ENCODE peak calls at places on chromosomes 7 and 10, in seven cellular contexts. B is suprapubic skin, H is heart right ventricle, Q is fibroblast of lung, U is brain microvascular endothelial cell, C is body of pancreas, T is coronary artery. M is an unnamed sample.

GRCh38 chr7:36942062-36942461 is 217.8 kb upstream of the AOAH start:
- DNase-seq in T (no peak), B (no peak), H (no peak), Q (no peak), U (no peak), C (no peak), M (no peak)

GRCh38 chr10:34320265-34320664 is 494.8 kb downstream of the PARD3 start:
- DNase-seq in Q (no peak), U (no peak), T (no peak), H (no peak), C (no peak), B (no peak), M (no peak)

GRCh38 chr10:118373786-118374185 is 31.7 kb upstream of the FAM204A start:
- DNase-seq in Q (peak; percentile 91), H (no peak), U (peak; percentile 78), C (no peak), T (no peak), B (no peak), M (peak; percentile 42)

GRCh38 chr7:26413007-26413691 is 121.5 kb downstream of the SNX10 start:
- DNase-seq in U (no peak), H (no peak), Q (no peak), T (no peak), B (no peak), C (no peak), M (no peak)

GRCh38 chr7:24718977-24719491 is 38.2 kb downstream of the GSDME start:
- DNase-seq in C (no peak), Q (no peak), U (no peak), B (no peak), T (no peak), H (no peak), M (no peak)

GRCh38 chr10:34010891-34011290 is 676.4 kb upstream of the NRP1 start:
- DNase-seq in B (no peak), Q (peak; percentile 77), C (no peak), U (peak; percentile 62), H (no peak), T (no peak), M (peak; percentile 3)

GRCh38 chr10:43128958-43129706 is 9.1 kb upstream of the CSGALNACT2 start:
- DNase-seq in T (no peak), U (peak; percentile 92), B (no peak), H (no peak), Q (peak; percentile 98), C (peak; percentile 64), M (peak; percentile 95)

GRCh38 chr10:53403688-53404087 is 631.1 kb upstream of the MBL2 start:
- DNase-seq in Q (peak; percentile 6), H (peak; percentile 76), C (peak; percentile 78), U (peak; percentile 42), B (no peak), T (no peak), M (no peak)

GRCh38 chr10:98433881-98434732 is 12.6 kb downstream of the HPS1 start:
- DNase-seq in Q (peak; percentile 81), C (no peak), H (no peak), T (no peak), B (no peak), U (peak; percentile 53), M (no peak)

GRCh38 chr7:42750142-42750541 is 161.7 kb downstream of the C7orf25 start:
- DNase-seq in U (no peak), C (no peak), B (no peak), Q (no peak), T (no peak), H (no peak), M (no peak)

GRCh38 chr10:72316386-72316700 is 38.4 kb downstream of the DNAJB12 start:
- DNase-seq in H (no peak), B (no peak), Q (no peak), C (no peak), U (no peak), T (no peak), M (no peak)

GRCh38 chr7:144019457-144019856 is 19.3 kb downstream of the OR6B1 start:
- DNase-seq in U (peak; percentile 99), C (peak; percentile 10), T (no peak), B (no peak), Q (peak; percentile 87), H (no peak), M (peak; percentile 80)

GRCh38 chr10:77456414-77456813 is 181.2 kb downstream of the KCNMA1 start:
- DNase-seq in B (no peak), T (no peak), H (no peak), C (peak; percentile 48), Q (no peak), U (no peak), M (no peak)

GRCh38 chr7:3165681-3166580 is 122.3 kb upstream of the CARD11 start:
- DNase-seq in B (no peak), T (no peak), C (peak; percentile 84), Q (no peak), H (no peak), U (no peak), M (no peak)

GRCh38 chr7:369981-370621 is 80.1 kb downstream of the FOXL3 start:
- DNase-seq in H (no peak), B (peak; percentile 72), U (no peak), T (no peak), Q (no peak), C (peak; percentile 83), M (no peak)

GRCh38 chr7:17681965-17682364 is 258.3 kb downstream of the SNX13 start:
- DNase-seq in Q (peak; percentile 78), T (no peak), B (no peak), U (no peak), C (no peak), H (no peak), M (no peak)

GRCh38 chr7:17682586-17682985 is 257.7 kb downstream of the SNX13 start:
- DNase-seq in H (no peak), T (no peak), Q (peak; percentile 45), U (no peak), C (no peak), B (no peak), M (no peak)

GRCh38 chr7:17680026-17680425 is 260.3 kb downstream of the SNX13 start:
- DNase-seq in T (no peak), C (peak; percentile 54), H (no peak), Q (peak; percentile 95), U (peak; percentile 81), B (peak; percentile 81), M (peak; percentile 86)

GRCh38 chr7:17679427-17679826 is 260.9 kb downstream of the SNX13 start:
- DNase-seq in H (peak; percentile 16), B (no peak), U (peak; percentile 50), Q (peak; percentile 74), C (peak; percentile 26), T (no peak), M (no peak)

DNA sequence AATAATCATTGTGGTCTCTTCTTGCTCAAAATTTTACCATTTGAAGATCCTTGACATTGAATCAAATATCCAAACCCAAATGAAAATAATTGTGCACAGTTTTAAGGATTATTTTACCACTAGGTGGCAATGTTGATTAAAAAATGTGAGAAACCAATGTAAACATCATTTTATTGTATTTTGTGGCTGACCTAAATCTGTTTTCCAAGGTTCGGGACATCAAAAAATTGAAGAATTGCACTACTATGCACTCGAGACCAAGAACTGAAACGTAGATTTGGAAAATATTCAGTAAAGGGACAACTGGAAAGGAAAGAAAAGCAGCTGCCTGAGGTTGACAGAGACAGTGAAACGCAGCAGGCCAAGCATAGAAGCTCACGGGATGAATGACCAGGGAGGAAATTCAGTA is 259.3 kb downstream of the SNX13 start:
- DNase-seq in Q (no peak), U (no peak), C (no peak), B (no peak), H (no peak), T (no peak), M (no peak)
- TF ChIP-seq CTCF in Q (no peak), U (no peak), C (peak; percentile 30), B (no peak), H (peak; percentile 65), T (peak; percentile 39), M (peak; percentile 11)

DNA sequence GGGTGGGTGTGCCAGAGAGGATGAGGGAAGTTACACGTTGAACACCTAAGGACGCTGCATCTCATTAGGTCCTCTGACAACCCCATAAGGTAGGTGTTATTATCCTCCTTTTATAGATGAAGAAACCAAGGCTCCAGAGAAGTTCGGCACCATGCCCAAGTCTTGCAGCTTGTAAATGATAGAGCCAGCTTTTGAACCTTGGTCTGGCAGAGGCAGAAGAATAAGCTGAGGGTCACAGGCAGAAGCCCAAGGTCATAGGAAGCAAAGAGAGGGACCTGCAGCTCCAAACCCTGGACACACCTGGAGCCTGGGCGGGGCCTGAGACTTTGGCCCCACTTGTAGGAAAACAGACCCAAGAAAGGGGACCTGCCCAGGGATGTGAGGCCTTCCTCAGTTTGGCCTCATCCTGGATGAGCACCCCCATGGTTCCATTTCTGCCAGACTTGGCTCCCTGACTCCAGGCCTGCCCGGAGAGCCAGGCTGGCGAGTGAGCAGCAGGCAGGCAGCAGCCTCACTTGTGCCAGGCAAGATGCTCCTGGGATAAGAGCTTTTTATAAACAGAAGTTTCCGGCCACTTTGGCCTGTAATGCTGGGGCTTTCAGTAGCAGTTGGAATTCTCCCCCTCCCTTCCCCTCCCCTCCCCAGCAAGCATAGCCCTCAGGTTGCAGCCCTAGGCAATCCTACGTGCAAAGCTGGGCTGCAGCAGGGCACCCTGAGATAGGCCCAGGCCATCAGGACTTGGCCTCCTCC is 2.4 kb downstream of the KCNH2 start:
- DNase-seq in B (no peak), C (no peak), U (no peak), Q (no peak), H (no peak), T (no peak), M (no peak)
- H3K4me3 ChIP-seq in B (peak overlapping the region; percentile 49), C (no peak overlapping the region), U (no peak overlapping the region), Q (no peak overlapping the region), H (peak overlapping the region; percentile 45), T (peak overlapping the region; percentile 70), M (no peak overlapping the region)

DNA sequence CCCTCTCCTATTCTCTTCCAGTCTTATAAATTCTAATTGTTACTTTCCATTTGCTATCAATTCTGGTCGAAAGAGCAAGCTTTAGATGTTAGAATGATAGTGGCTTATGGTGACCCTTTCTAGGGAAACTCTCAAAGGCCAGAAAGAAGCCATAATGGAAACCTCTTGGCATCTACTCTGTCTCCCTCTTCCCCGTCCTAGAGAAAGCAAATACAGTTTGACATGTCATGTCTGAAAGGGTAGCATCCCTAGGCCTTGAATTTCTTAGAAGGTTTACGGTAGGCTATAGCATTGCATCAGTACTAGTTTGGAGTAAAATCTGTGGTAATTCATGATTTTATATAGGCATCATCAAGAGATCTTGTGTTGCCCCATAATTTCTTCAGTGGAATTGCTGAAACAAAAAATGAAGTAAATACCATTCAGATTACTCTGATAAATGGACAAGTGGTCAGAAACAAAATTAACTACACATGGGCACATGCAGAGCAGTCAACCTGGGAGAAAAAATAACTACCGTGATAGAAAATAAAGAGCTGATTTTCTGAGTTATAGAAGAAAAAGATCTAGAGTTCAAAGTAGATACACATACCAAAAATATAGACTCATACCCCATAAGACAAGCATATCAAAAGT is 4.4 kb downstream of the PRKAR2B start:
- DNase-seq in B (no peak), U (no peak), T (no peak), H (no peak), Q (no peak), C (no peak), M (no peak)
- TF ChIP-seq CTCF in B (no peak), U (no peak), T (no peak), H (no peak), Q (no peak), C (no peak), M (no peak)

DNA sequence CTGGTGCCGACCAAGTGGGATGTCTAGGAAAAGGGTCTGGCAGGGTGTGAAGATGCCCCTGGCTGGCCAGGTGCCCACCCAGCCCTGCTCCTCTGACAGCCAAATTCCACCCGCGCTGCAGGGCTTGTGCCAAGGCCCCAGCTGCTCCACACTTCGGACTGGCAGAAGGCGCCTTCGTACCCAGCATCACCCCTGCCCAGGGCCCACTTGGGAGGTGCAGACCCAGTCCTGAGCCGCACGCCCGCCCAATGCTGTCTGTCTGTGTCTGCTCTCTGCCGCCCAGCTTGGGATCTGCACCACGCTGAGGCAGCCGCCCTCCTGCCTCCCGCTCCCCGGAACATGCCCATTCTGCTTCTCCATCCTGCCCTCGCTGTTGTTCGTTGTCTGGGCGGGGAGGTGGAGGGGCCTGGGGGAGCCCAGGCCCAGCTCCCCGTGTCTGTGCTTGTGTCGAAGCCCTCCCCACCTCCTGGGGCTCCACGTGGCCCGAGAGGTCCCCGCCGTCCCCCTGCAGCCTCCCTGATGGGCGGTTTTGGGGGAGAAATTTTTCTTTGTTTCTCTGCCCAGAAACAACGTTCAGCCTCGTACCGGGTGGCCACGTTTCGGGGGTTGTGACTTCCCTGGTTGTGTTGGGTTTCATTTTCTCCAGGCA is 36.9 kb upstream of the PPIF start:
- DNase-seq in B (no peak), T (no peak), H (peak; percentile 14), C (no peak), Q (no peak), U (no peak), M (no peak)
- H3K4me3 ChIP-seq in B (no peak overlapping the region), T (no peak overlapping the region), H (no peak overlapping the region), C (no peak overlapping the region), Q (no peak overlapping the region), U (no peak overlapping the region), M (no peak overlapping the region)